ENCODE peak calls at places on chromosomes 4 and X, in ten cellular contexts. V, E, R, M, X, G, D, U, Q and C are unnamed samples.

GRCh38 chrX:70878925-70879324 is 29.6 kb downstream of the TEX11 start:
- DNase-seq in D (no peak), V (no peak), M (no peak), E (peak; percentile 1), X (no peak), U (no peak), R (no peak), G (no peak), Q (no peak), C (no peak)

GRCh38 chr4:94446386-94446785 is 5.4 kb upstream of the PDLIM5 start:
- DNase-seq in Q (no peak), G (no peak), R (no peak), E (no peak), D (no peak), X (no peak), U (no peak), V (no peak), M (no peak), C (no peak)

GRCh38 chr4:7783560-7783959 is 156.1 kb downstream of the AFAP1 start:
- DNase-seq in Q (no peak), R (peak; percentile 61), G (no peak), V (no peak), U (no peak), E (no peak), X (peak; percentile 60), D (no peak), M (no peak), C (no peak)

GRCh38 chr4:157818946-157819692 is 353.7 kb downstream of the GASK1B start:
- DNase-seq in X (no peak), U (no peak), Q (peak; percentile 67), E (no peak), M (no peak), V (no peak), G (no peak), R (no peak), D (no peak), C (no peak)

GRCh38 chr4:128286474-128287158 is 997 bp downstream of the PGRMC2 start:
- DNase-seq in R (no peak), D (peak; percentile 49), X (no peak), V (no peak), Q (no peak), E (no peak), G (peak; percentile 29), U (no peak), M (no peak), C (no peak)

GRCh38 chr4:90030953-90031352 is 96.2 kb upstream of the CCSER1 start:
- DNase-seq in M (no peak), Q (no peak), G (no peak), D (no peak), U (no peak), X (no peak), E (no peak), R (no peak), V (no peak), C (no peak)

GRCh38 chr4:1241936-1242505 is 6.9 kb downstream of the CTBP1 start:
- DNase-seq in V (no peak), U (no peak), R (peak; percentile 62), E (no peak), D (no peak), X (peak; percentile 6), M (no peak), G (peak; percentile 26), Q (peak; percentile 40), C (peak; percentile 14)

GRCh38 chrX:95950679-95951078 is 734.0 kb upstream of the DIAPH2 start:
- DNase-seq in Q (no peak), M (no peak), E (no peak), X (no peak), G (no peak), V (no peak), D (no peak), R (no peak), U (no peak), C (no peak)

GRCh38 chr4:54517793-54518444 is 139.8 kb upstream of the KIT start:
- DNase-seq in G (peak; percentile 32), Q (no peak), R (no peak), E (no peak), M (no peak), U (no peak), D (no peak), V (no peak), X (no peak), C (no peak)

GRCh38 chrX:20531667-20532066 is 265.0 kb upstream of the RPS6KA3 start:
- DNase-seq in G (no peak), U (no peak), R (no peak), D (no peak), E (no peak), M (no peak), V (no peak), Q (no peak), X (no peak), C (no peak)

GRCh38 chr4:85595796-85596559 is 121.0 kb downstream of the ARHGAP24 start:
- DNase-seq in Q (no peak), X (no peak), V (no peak), U (no peak), M (no peak), R (no peak), E (no peak), G (no peak), D (no peak), C (no peak)

GRCh38 chr4:101835121-101835904 is 44.8 kb downstream of the BANK1 start:
- DNase-seq in D (peak; percentile 23), E (no peak), U (peak; percentile 27), Q (no peak), M (no peak), R (peak; percentile 72), G (peak; percentile 26), V (peak; percentile 28), X (no peak), C (no peak)

GRCh38 chr4:67437974-67438713 is 107.2 kb downstream of the CENPC start:
- DNase-seq in V (no peak), X (no peak), E (no peak), M (no peak), D (no peak), R (no peak), Q (no peak), U (no peak), G (no peak), C (no peak)
- TF ChIP-seq EP300 in V (no peak), X (no peak), E (no peak), M (no peak), D (no peak), R (no peak), Q (no peak), U (no peak), G (no peak), C (no peak)

GRCh38 chr4:106032851-106033286 is 137.6 kb downstream of the NPNT start:
- DNase-seq in Q (no peak), V (no peak), M (no peak), D (no peak), G (no peak), X (no peak), U (no peak), E (no peak), R (no peak), C (no peak)
- TF ChIP-seq EP300 in Q (no peak), V (no peak), M (no peak), D (no peak), G (no peak), X (no peak), U (no peak), E (no peak), R (no peak), C (no peak)

GRCh38 chrX:108453841-108454240 is 14.2 kb downstream of the COL4A5 start:
- DNase-seq in V (no peak), X (no peak), D (no peak), R (no peak), E (no peak), M (no peak), Q (no peak), U (no peak), G (no peak), C (no peak)

GRCh38 chrX:108456971-108457477 is 17.4 kb downstream of the COL4A5 start:
- DNase-seq in G (no peak), D (no peak), V (no peak), X (no peak), Q (no peak), R (no peak), E (no peak), M (no peak), U (no peak), C (no peak)
- TF ChIP-seq EP300 in G (no peak), D (no peak), V (no peak), X (no peak), Q (no peak), R (no peak), E (no peak), M (no peak), U (no peak), C (no peak)

DNA sequence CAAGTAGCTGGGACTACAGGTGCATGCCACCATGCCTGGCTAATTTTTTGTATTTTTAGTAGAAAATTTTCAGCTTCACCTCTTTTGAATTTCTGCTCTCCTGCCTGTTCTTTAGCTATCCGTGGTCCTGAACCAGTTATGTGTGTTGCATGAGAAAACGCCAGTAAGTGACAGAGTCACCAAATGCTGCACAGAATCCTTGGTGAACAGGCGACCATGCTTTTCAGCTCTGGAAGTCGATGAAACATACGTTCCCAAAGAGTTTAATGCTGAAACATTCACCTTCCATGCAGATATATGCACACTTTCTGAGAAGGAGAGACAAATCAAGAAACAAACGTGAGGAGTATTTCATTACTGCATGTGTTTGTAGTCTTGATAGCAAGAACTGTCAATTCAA is 13.9 kb downstream of the ALB start:
- DNase-seq in Q (no peak), M (no peak), R (no peak), E (no peak), D (no peak), U (no peak), V (no peak), X (no peak), G (no peak), C (no peak)
- TF ChIP-seq EP300 in Q (no peak), M (no peak), R (no peak), E (no peak), D (no peak), U (no peak), V (no peak), X (no peak), G (no peak), C (no peak)

GRCh38 chr4:73055241-73055897 is 14.1 kb downstream of the COX18 start:
- DNase-seq in U (no peak), X (no peak), G (no peak), M (no peak), V (no peak), Q (no peak), E (no peak), R (no peak), D (no peak), C (no peak)
- TF ChIP-seq EP300 in U (no peak), X (no peak), G (no peak), M (no peak), V (no peak), Q (no peak), E (no peak), R (no peak), D (no peak), C (no peak)